ENCODE peak calls at places on chromosomes 13 and 19, in six cellular contexts. J is kidney, C is lower leg skin, U is tibial nerve, N is fibroblast of the aortic adventitia, L is gastrocnemius medialis. Z is an unnamed sample.
A peak's percentile ranks its signal among the peaks of the same experiment; 100 is the strongest.

GRCh38 chr13:67228909-67229308 is 1.2 kb downstream of the PCDH9 start:
- DNase-seq in J (no peak), C (no peak), U (no peak), N (no peak), L (no peak), Z (no peak)

GRCh38 chr13:27415116-27415515 is 9.3 kb upstream of the GTF3A start:
- DNase-seq in J (no peak), C (no peak), U (no peak), N (no peak), L (peak; percentile 62), Z (no peak)

GRCh38 chr13:98930014-98930625 is 47.7 kb downstream of the DOCK9 start:
- DNase-seq in J (no peak), C (no peak), U (no peak), N (no peak), L (peak; percentile 71), Z (no peak)

GRCh38 chr19:51346742-51347141 is 4.8 kb upstream of the VSIG10L start:
- DNase-seq in J (peak; percentile 59), C (no peak), U (no peak), N (no peak), L (no peak), Z (no peak)

GRCh38 chr19:28883241-28883693 is 329.7 kb downstream of the UQCRFS1 start:
- DNase-seq in J (no peak), C (peak; percentile 15), U (no peak), N (peak; percentile 92), L (no peak), Z (peak; percentile 68)

GRCh38 chr19:55345818-55346724 is 6.4 kb downstream of the KMT5C start:
- DNase-seq in J (peak; percentile 70), C (no peak), U (no peak), N (peak; percentile 78), L (no peak), Z (no peak)

GRCh38 chr13:83919775-83920174 is 37.5 kb upstream of the SLITRK1 start:
- DNase-seq in J (no peak), C (no peak), U (no peak), N (no peak), L (no peak), Z (no peak)

GRCh38 chr13:30329009-30329585 is 21.7 kb upstream of the KATNAL1 start:
- DNase-seq in J (no peak), C (no peak), U (no peak), N (no peak), L (no peak), Z (no peak)

GRCh38 chr13:96781141-96781540 is 213.1 kb downstream of the OXGR1 start:
- DNase-seq in J (no peak), C (no peak), U (peak; percentile 24), N (peak; percentile 61), L (no peak), Z (no peak)

GRCh38 chr13:30421093-30422055 is 919 bp upstream of the UBE2L5 start:
- DNase-seq in J (peak; percentile 96), C (peak; percentile 78), U (peak; percentile 76), N (peak; percentile 94), L (peak; percentile 82), Z (peak; percentile 93)

GRCh38 chr13:79466852-79467251 is 14.1 kb upstream of the NDFIP2 start:
- DNase-seq in J (no peak), C (no peak), U (no peak), N (no peak), L (no peak), Z (no peak)

GRCh38 chr13:87169337-87169736 is 501.8 kb upstream of the SLITRK5 start:
- DNase-seq in J (no peak), C (no peak), U (no peak), N (no peak), L (no peak), Z (no peak)

GRCh38 chr13:111049791-111050538 is 65.1 kb upstream of the ARHGEF7 start:
- DNase-seq in J (peak; percentile 46), C (no peak), U (peak; percentile 29), N (peak; percentile 49), L (no peak), Z (peak; percentile 34)

GRCh38 chr13:44629465-44630183 is 53.5 kb upstream of the TSC22D1 start:
- DNase-seq in J (no peak), C (no peak), U (no peak), N (peak; percentile 93), L (no peak), Z (peak; percentile 92)

GRCh38 chr13:37695200-37695599 is 96.6 kb upstream of the POSTN start:
- DNase-seq in J (no peak), C (no peak), U (no peak), N (no peak), L (no peak), Z (no peak)

GRCh38 chr19:58392945-58393724 is 2.3 kb upstream of the RNF225 start:
- DNase-seq in J (peak; percentile 51), C (no peak), U (no peak), N (no peak), L (no peak), Z (no peak)

GRCh38 chr13:37288057-37288720 is 182.7 kb upstream of the CSNK1A1L start:
- DNase-seq in J (no peak), C (no peak), U (no peak), N (no peak), L (no peak), Z (no peak)

GRCh38 chr19:3983936-3984583 is 1.2 kb downstream of the EEF2 start:
- DNase-seq in J (peak; percentile 85), C (peak; percentile 19), U (no peak), N (peak; percentile 47), L (peak; percentile 79), Z (peak; percentile 66)

GRCh38 chr19:51689751-51690358 is 3.3 kb upstream of the SPACA6 start:
- DNase-seq in J (peak; percentile 89), C (no peak), U (no peak), N (peak; percentile 31), L (no peak), Z (peak; percentile 35)

GRCh38 chr13:50636007-50636704 is 207.3 kb downstream of the DLEU7 start:
- DNase-seq in J (no peak), C (no peak), U (no peak), N (no peak), L (no peak), Z (no peak)

GRCh38 chr13:97108535-97108910 is 113.6 kb upstream of the MBNL2 start:
- DNase-seq in J (no peak), C (no peak), U (no peak), N (peak; percentile 81), L (no peak), Z (peak; percentile 13)

GRCh38 chr19:1453525-1454371 is 3.8 kb downstream of the APC2 start:
- DNase-seq in J (no peak), C (no peak), U (peak; percentile 36), N (no peak), L (no peak), Z (peak; percentile 27)

GRCh38 chr19:44530777-44531176 is 1.3 kb upstream of the CEACAM20 start:
- DNase-seq in J (peak; percentile 12), C (no peak), U (no peak), N (peak; percentile 46), L (no peak), Z (peak; percentile 11)

DNA sequence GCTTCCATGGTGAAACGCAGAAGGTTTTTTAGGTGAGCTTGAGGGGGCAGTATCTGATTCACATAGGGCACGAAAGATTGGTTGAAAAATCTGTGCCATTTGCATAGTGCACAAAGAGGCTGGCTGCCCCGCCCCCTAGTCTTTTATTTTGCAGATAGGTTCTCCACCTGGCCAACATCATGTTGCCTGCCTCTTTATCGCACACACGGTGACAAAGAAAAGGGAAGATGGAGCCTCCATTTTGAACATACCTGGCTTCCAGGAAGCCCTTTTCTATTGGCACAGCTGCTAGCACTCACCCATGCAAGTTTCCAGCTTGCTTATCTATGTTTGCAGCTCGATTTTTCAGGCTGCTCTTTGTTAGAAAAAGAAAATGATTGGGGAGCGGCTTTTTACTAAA is 316.2 kb upstream of the KLHL1 start:
- DNase-seq in J (no peak), C (no peak), U (no peak), N (no peak), L (no peak), Z (no peak)
- TF ChIP-seq CTCF in J (no peak), C (no peak), U (no peak), N (no peak), L (no peak), Z (no peak)

DNA sequence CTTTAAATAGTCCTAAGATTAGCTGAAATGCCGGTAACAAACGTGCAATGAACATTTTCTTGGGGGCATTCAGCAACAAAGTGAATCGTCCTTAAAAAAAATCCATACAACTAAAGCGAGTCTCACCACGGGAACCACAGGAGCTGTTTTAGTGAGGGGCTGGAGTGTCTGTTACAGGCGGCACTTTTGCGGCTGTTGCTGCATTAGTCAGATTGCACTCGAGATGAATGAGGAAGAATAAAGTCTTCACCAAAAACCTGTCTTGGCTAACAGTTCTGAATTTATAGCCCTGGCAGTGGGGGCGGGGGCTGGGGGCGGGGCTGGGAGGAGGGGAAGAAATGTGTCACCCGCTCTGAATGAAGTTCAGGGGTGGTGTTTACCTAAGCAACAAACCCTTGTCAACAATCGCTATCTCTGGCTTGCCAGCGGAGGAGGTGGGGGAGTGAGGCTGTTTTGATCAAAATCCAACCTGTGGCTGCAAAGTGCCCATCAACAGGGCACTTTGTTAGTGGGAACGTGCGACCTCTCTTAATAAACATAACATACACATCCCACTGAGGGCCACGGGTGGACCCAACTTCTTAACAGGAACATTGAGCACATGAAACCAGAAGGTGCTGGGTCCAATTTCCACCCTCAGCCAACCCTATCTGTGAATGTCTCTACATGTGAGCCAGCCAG is 44.5 kb downstream of the RFX2 start:
- DNase-seq in J (peak; percentile 68), C (no peak), U (no peak), N (peak; percentile 35), L (no peak), Z (peak; percentile 79)
- H3K4me3 ChIP-seq in J (no peak overlapping the region), C (no peak overlapping the region), U (no peak overlapping the region), N (no peak overlapping the region), L (no peak overlapping the region), Z (no peak overlapping the region)

DNA sequence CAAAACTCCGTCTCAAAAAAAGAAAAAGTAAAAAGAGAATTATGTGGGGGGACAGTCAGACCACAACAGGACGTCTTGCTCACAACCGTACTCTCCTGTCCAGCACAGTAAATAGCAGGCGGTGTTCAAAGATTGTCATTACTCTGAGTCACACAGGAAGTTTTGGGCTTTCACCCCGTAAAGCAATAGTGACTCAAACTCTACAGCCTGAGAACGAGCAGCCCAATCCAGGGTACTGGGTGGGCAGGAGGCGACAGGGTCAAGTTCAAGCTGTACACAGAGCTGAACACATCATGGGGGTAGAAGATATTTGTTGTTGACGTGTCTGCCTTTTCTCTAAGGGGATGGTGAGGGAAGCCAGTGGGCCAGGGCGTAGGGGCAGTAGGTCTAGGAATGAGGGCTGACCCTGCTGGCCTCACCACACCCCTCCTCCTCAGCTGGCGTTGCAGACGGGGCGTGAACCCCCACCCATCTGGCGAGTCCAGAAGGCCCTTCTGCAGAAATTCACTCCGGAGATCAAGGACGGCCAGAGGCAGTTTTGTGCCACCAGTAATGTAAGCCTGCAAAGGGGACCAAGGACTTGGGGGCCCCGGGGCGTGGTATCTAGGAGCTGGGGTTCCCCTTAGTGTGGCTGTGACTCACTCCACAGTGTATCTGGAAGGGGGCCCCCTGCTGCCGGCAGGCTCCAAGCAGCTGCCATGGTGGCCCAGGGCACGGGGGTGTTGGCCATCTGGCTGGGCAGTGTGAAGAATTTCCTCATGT is 23.3 kb downstream of the PRR12 start:
- DNase-seq in J (no peak), C (no peak), U (no peak), N (peak; percentile 79), L (no peak), Z (peak; percentile 74)
- TF ChIP-seq CTCF in J (no peak), C (no peak), U (no peak), N (peak; percentile 32), L (no peak), Z (no peak)

DNA sequence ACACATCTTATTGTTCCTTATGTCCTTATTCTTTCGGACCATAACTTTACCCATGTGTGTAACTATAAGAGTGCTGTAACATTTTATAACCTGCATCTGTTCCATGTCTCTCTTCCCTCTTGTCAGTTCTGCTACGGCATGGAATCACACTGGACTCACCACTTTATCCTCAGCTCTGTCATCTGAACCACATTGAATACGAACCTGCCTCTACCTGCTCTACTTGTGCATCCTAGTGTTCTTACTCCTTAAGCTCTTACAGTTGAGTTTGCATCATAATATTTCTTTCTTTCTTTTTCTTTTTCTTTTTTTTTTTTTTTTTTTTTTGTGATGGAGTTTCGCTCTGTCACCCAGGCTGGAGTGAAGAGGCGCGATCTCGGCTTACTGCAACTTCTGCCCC is 180.9 kb downstream of the GPC5 start:
- DNase-seq in J (no peak), C (no peak), U (no peak), N (no peak), L (no peak), Z (no peak)
- H3K4me3 ChIP-seq in J (no peak overlapping the region), C (no peak overlapping the region), U (no peak overlapping the region), N (no peak overlapping the region), L (no peak overlapping the region), Z (no peak overlapping the region)